ENCODE peak calls at places on chromosomes 11 and 22, in seven cellular contexts. U, N, W, O, K, Q and F are unnamed samples.

GRCh38 chr22:37493979-37494378 is 7.8 kb upstream of the MFNG start:
- DNase-seq in K (no peak), Q (no peak), U (no peak), N (no peak), O (no peak), W (no peak), F (no peak)

GRCh38 chr11:85725510-85726258 is 39.7 kb upstream of the CCDC89 start:
- DNase-seq in U (peak), N (no peak), K (no peak), W (no peak), Q (peak), O (peak), F (peak)

GRCh38 chr11:67665537-67666302 is 8.7 kb downstream of the ALDH3B2 start:
- DNase-seq in W (no peak), K (no peak), Q (no peak), O (no peak), N (no peak), U (no peak), F (no peak)

GRCh38 chr11:108003623-108004022 is 5.1 kb upstream of the CUL5 start:
- DNase-seq in N (no peak), Q (no peak), O (no peak), K (no peak), U (no peak), W (no peak), F (no peak)

GRCh38 chr11:58618215-58618614 is 4.2 kb upstream of the CNTF start:
- DNase-seq in O (no peak), Q (no peak), N (no peak), K (no peak), W (no peak), U (no peak), F (no peak)

GRCh38 chr11:16191212-16191851 is 165.0 kb downstream of the SOX6 start:
- DNase-seq in O (no peak), Q (no peak), W (no peak), U (no peak), N (no peak), K (no peak), F (no peak)

GRCh38 chr11:90134420-90135003 is at the start of gene NAALAD2:
- DNase-seq in O (peak), N (no peak), U (peak), K (no peak), W (no peak), Q (peak), F (no peak)

GRCh38 chr11:122229611-122230386 is 113.8 kb upstream of the BLID start:
- DNase-seq in O (no peak), K (no peak), Q (no peak), U (peak), W (no peak), N (no peak), F (no peak)

GRCh38 chr11:36292311-36292722 is 3.1 kb upstream of the COMMD9 start:
- DNase-seq in N (no peak), Q (no peak), K (no peak), U (peak), W (no peak), O (peak), F (peak)

GRCh38 chr11:95092549-95093324 is 3.1 kb downstream of the ENDOD1 start:
- DNase-seq in O (peak), N (no peak), Q (peak), K (no peak), U (peak), W (no peak), F (no peak)

GRCh38 chr22:47091241-47091691 is 328.8 kb downstream of the TBC1D22A start:
- DNase-seq in U (peak), N (no peak), K (no peak), O (no peak), W (no peak), Q (no peak), F (no peak)

GRCh38 chr11:101129203-101129943 is at the start of gene PGR:
- DNase-seq in N (peak), Q (no peak), W (no peak), O (peak), K (no peak), U (peak), F (no peak)

GRCh38 chr22:27698830-27699229 is 102.7 kb downstream of the MN1 start:
- DNase-seq in U (no peak), N (no peak), O (no peak), Q (no peak), W (no peak), K (no peak), F (no peak)

GRCh38 chr11:93248602-93249001 is 50.8 kb upstream of the SLC36A4 start:
- DNase-seq in N (no peak), W (no peak), U (peak), O (no peak), Q (no peak), K (no peak), F (peak)

GRCh38 chr11:34940026-34940677 is 23.7 kb downstream of the PDHX start:
- DNase-seq in Q (peak), U (no peak), O (no peak), K (no peak), N (no peak), W (no peak), F (no peak)

GRCh38 chr22:43011079-43011478 is 3.9 kb downstream of the PACSIN2 start:
- DNase-seq in N (no peak), O (no peak), Q (no peak), U (no peak), K (no peak), W (no peak), F (no peak)

GRCh38 chr22:50739894-50740293 is 1.9 kb downstream of the ACR start:
- DNase-seq in N (no peak), K (no peak), U (no peak), W (no peak), Q (no peak), O (no peak), F (no peak)

GRCh38 chr11:86688398-86689179 is 16.2 kb upstream of the ME3 start:
- DNase-seq in O (peak), W (no peak), Q (peak), N (no peak), U (peak), K (no peak), F (no peak)

GRCh38 chr11:46279393-46280099 is 2.1 kb downstream of the CREB3L1 start:
- DNase-seq in N (no peak), Q (peak), O (peak), U (peak), K (no peak), W (no peak), F (no peak)

GRCh38 chr22:18076060-18076497 is 1.7 kb upstream of the PEX26 start:
- DNase-seq in O (peak), U (peak), K (no peak), Q (peak), N (no peak), W (peak), F (peak)